ENCODE peak calls at places on chromosomes 3 and 15, in ten cellular contexts. P is CMK; E is HEK293T; A is effector memory CD4-positive, alpha-beta T cell; O is activated naive CD4-positive, alpha-beta T cell; Y is AG09319; C is NCI-H1105; D is retina; B is hepatic stellate cell; V is stimulated activated CD4-positive, alpha-beta T cell treated with anti-CD3 and anti-CD28 coated beads, TNF-alpha, amount 100 ng/mL, for 1 hour. Q is an unnamed sample.

GRCh38 chr3:171054231-171054630 is 27.7 kb upstream of the SLC2A2 start:
- DNase-seq in P (no peak), E (no peak), A (no peak), O (no peak), Y (no peak), C (no peak), D (no peak), B (no peak), V (no peak), Q (no peak)

GRCh38 chr3:73624363-73625123 is at the start of gene PDZRN3:
- DNase-seq in P (no peak), E (peak), A (no peak), O (no peak), Y (no peak), C (peak), D (peak), B (peak), V (no peak), Q (peak)

GRCh38 chr3:56342475-56342874 is 125.8 kb downstream of the ERC2 start:
- DNase-seq in P (no peak), E (no peak), A (no peak), O (no peak), Y (no peak), C (no peak), D (no peak), B (no peak), V (no peak), Q (no peak)

GRCh38 chr3:147735662-147736061 is 326.5 kb downstream of the ZIC1 start:
- DNase-seq in P (no peak), E (no peak), A (no peak), O (no peak), Y (no peak), C (peak), D (no peak), B (no peak), V (no peak), Q (no peak)

GRCh38 chr3:52090131-52090548 is 33.8 kb upstream of the DUSP7 start:
- DNase-seq in P (no peak), E (no peak), A (no peak), O (no peak), Y (peak), C (no peak), D (no peak), B (peak), V (no peak), Q (no peak)

GRCh38 chr3:12845790-12846189 is 4.4 kb upstream of the RPL32 start:
- DNase-seq in P (no peak), E (no peak), A (no peak), O (no peak), Y (no peak), C (no peak), D (no peak), B (no peak), V (no peak), Q (no peak)

GRCh38 chr15:27844018-27844666 is 255.0 kb downstream of the OCA2 start:
- DNase-seq in P (no peak), E (no peak), A (no peak), O (no peak), Y (no peak), C (no peak), D (no peak), B (no peak), V (no peak), Q (no peak)

GRCh38 chr3:129402210-129402609 is 26.2 kb downstream of the EFCAB12 start:
- DNase-seq in P (no peak), E (no peak), A (no peak), O (no peak), Y (no peak), C (no peak), D (no peak), B (no peak), V (no peak), Q (no peak)

GRCh38 chr3:5010140-5010539 is 30.9 kb downstream of the BHLHE40 start:
- DNase-seq in P (no peak), E (no peak), A (no peak), O (no peak), Y (no peak), C (no peak), D (no peak), B (no peak), V (no peak), Q (no peak)

GRCh38 chr3:128335621-128336296 is 130.9 kb downstream of the DNAJB8 start:
- DNase-seq in P (no peak), E (no peak), A (no peak), O (no peak), Y (no peak), C (no peak), D (no peak), B (no peak), V (no peak), Q (no peak)

GRCh38 chr3:159881208-159881607 is 107.4 kb upstream of the IL12A start:
- DNase-seq in P (no peak), E (no peak), A (no peak), O (no peak), Y (no peak), C (no peak), D (no peak), B (no peak), V (no peak), Q (no peak)

GRCh38 chr3:107969994-107970896 is 120.6 kb downstream of the CD47 start:
- DNase-seq in P (no peak), E (no peak), A (no peak), O (no peak), Y (no peak), C (peak), D (no peak), B (no peak), V (no peak), Q (no peak)

GRCh38 chr15:88912500-88912921 is 668 bp downstream of the MFGE8 start:
- DNase-seq in P (no peak), E (no peak), A (no peak), O (no peak), Y (no peak), C (no peak), D (peak), B (peak), V (no peak), Q (no peak)

GRCh38 chr15:45027220-45027619 is 4.2 kb downstream of the SORD start:
- DNase-seq in P (no peak), E (no peak), A (no peak), O (no peak), Y (no peak), C (no peak), D (no peak), B (no peak), V (no peak), Q (no peak)

GRCh38 chr3:51441282-51442030 is 50.4 kb downstream of the RBM15B start:
- DNase-seq in P (no peak), E (no peak), A (no peak), O (no peak), Y (no peak), C (no peak), D (no peak), B (no peak), V (no peak), Q (no peak)

GRCh38 chr15:84780492-84780891 is 32.1 kb downstream of the ZNF592 start:
- DNase-seq in P (no peak), E (no peak), A (no peak), O (no peak), Y (no peak), C (no peak), D (no peak), B (no peak), V (no peak), Q (no peak)

GRCh38 chr15:44598892-44599291 is 61.9 kb downstream of the EIF3J start:
- DNase-seq in P (no peak), E (no peak), A (no peak), O (no peak), Y (no peak), C (no peak), D (no peak), B (no peak), V (no peak), Q (no peak)

GRCh38 chr3:55159711-55160110 is 231.9 kb upstream of the LRTM1 start:
- DNase-seq in P (no peak), E (no peak), A (no peak), O (no peak), Y (no peak), C (no peak), D (no peak), B (no peak), V (no peak), Q (no peak)

GRCh38 chr15:67968564-67969440 is 85.3 kb upstream of the PIAS1 start:
- DNase-seq in P (no peak), E (no peak), A (no peak), O (no peak), Y (no peak), C (no peak), D (peak), B (no peak), V (no peak), Q (peak)

GRCh38 chr3:98702166-98702565 is 61.0 kb upstream of the ST3GAL6 start:
- DNase-seq in P (no peak), E (no peak), A (no peak), O (no peak), Y (no peak), C (no peak), D (no peak), B (no peak), V (no peak), Q (no peak)

GRCh38 chr3:183662099-183662498 is 26.7 kb downstream of the KLHL24 start:
- DNase-seq in P (no peak), E (no peak), A (no peak), O (no peak), Y (no peak), C (no peak), D (no peak), B (no peak), V (no peak), Q (no peak)